ENCODE peak calls at places on chromosomes 2 and 18, in ten cellular contexts. One of them, this sample, is unnamed.

GRCh38 chr2:43082111-43082877 is 144.1 kb downstream of the ZFP36L2 start:
- DNase-seq in fibroblast of mammary gland: peak
- DNase-seq in type B pancreatic cell: no peak
- DNase-seq in sigmoid colon: no peak
- DNase-seq in T-helper 2 cell: no peak
- DNase-seq in amniotic stem cell: peak
- DNase-seq in stimulated activated naive CD8-positive, alpha-beta T cell treated with anti-CD3 and anti-CD28 coated beads, Interleukin-15, Interleukin-2, amounts not matched to agents 100 U/mL and 50 U/mL, for 24 hours: no peak
- DNase-seq in Calu3: no peak
- DNase-seq in activated CD8-positive, alpha-beta T cell treated with anti-CD3 and anti-CD28 coated beads, Interleukin-2, amount 10 ng/mL, durations not matched to agents 7 days and 5 days: no peak
- DNase-seq in globus pallidus: no peak
- DNase-seq in this sample: peak

GRCh38 chr18:74522635-74523548 is 11.4 kb upstream of the CNDP1 start:
- DNase-seq in fibroblast of mammary gland: no peak
- DNase-seq in type B pancreatic cell: no peak
- DNase-seq in sigmoid colon: peak
- DNase-seq in T-helper 2 cell: no peak
- DNase-seq in amniotic stem cell: no peak
- DNase-seq in stimulated activated naive CD8-positive, alpha-beta T cell treated with anti-CD3 and anti-CD28 coated beads, Interleukin-15, Interleukin-2, amounts not matched to agents 100 U/mL and 50 U/mL, for 24 hours: no peak
- DNase-seq in Calu3: no peak
- DNase-seq in activated CD8-positive, alpha-beta T cell treated with anti-CD3 and anti-CD28 coated beads, Interleukin-2, amount 10 ng/mL, durations not matched to agents 7 days and 5 days: no peak
- DNase-seq in globus pallidus: no peak
- DNase-seq in this sample: no peak

GRCh38 chr18:44682181-44682870 is 1.6 kb downstream of the SETBP1 start:
- DNase-seq in fibroblast of mammary gland: no peak
- DNase-seq in type B pancreatic cell: no peak
- DNase-seq in sigmoid colon: peak
- DNase-seq in T-helper 2 cell: no peak
- DNase-seq in amniotic stem cell: no peak
- DNase-seq in stimulated activated naive CD8-positive, alpha-beta T cell treated with anti-CD3 and anti-CD28 coated beads, Interleukin-15, Interleukin-2, amounts not matched to agents 100 U/mL and 50 U/mL, for 24 hours: no peak
- DNase-seq in Calu3: no peak
- DNase-seq in activated CD8-positive, alpha-beta T cell treated with anti-CD3 and anti-CD28 coated beads, Interleukin-2, amount 10 ng/mL, durations not matched to agents 7 days and 5 days: no peak
- DNase-seq in globus pallidus: no peak
- DNase-seq in this sample: peak

GRCh38 chr2:233404227-233404626 is 49.9 kb downstream of the DGKD start:
- DNase-seq in fibroblast of mammary gland: peak
- DNase-seq in type B pancreatic cell: no peak
- DNase-seq in sigmoid colon: no peak
- DNase-seq in T-helper 2 cell: no peak
- DNase-seq in amniotic stem cell: no peak
- DNase-seq in stimulated activated naive CD8-positive, alpha-beta T cell treated with anti-CD3 and anti-CD28 coated beads, Interleukin-15, Interleukin-2, amounts not matched to agents 100 U/mL and 50 U/mL, for 24 hours: peak
- DNase-seq in Calu3: peak
- DNase-seq in activated CD8-positive, alpha-beta T cell treated with anti-CD3 and anti-CD28 coated beads, Interleukin-2, amount 10 ng/mL, durations not matched to agents 7 days and 5 days: peak
- DNase-seq in globus pallidus: no peak
- DNase-seq in this sample: peak

GRCh38 chr2:239150125-239151011 is 250.5 kb downstream of the HDAC4 start:
- DNase-seq in fibroblast of mammary gland: no peak
- DNase-seq in type B pancreatic cell: peak
- DNase-seq in sigmoid colon: peak
- DNase-seq in T-helper 2 cell: no peak
- DNase-seq in amniotic stem cell: no peak
- DNase-seq in stimulated activated naive CD8-positive, alpha-beta T cell treated with anti-CD3 and anti-CD28 coated beads, Interleukin-15, Interleukin-2, amounts not matched to agents 100 U/mL and 50 U/mL, for 24 hours: no peak
- DNase-seq in Calu3: no peak
- DNase-seq in activated CD8-positive, alpha-beta T cell treated with anti-CD3 and anti-CD28 coated beads, Interleukin-2, amount 10 ng/mL, durations not matched to agents 7 days and 5 days: peak
- DNase-seq in globus pallidus: no peak
- DNase-seq in this sample: no peak

GRCh38 chr2:66581461-66582363 is 146.8 kb downstream of the MEIS1 start:
- DNase-seq in fibroblast of mammary gland: no peak
- DNase-seq in type B pancreatic cell: no peak
- DNase-seq in sigmoid colon: peak
- DNase-seq in T-helper 2 cell: no peak
- DNase-seq in amniotic stem cell: no peak
- DNase-seq in stimulated activated naive CD8-positive, alpha-beta T cell treated with anti-CD3 and anti-CD28 coated beads, Interleukin-15, Interleukin-2, amounts not matched to agents 100 U/mL and 50 U/mL, for 24 hours: no peak
- DNase-seq in Calu3: no peak
- DNase-seq in activated CD8-positive, alpha-beta T cell treated with anti-CD3 and anti-CD28 coated beads, Interleukin-2, amount 10 ng/mL, durations not matched to agents 7 days and 5 days: no peak
- DNase-seq in globus pallidus: no peak
- DNase-seq in this sample: peak

GRCh38 chr2:230713331-230714121 is 884 bp downstream of the CAB39 start:
- DNase-seq in fibroblast of mammary gland: no peak
- DNase-seq in type B pancreatic cell: peak
- DNase-seq in sigmoid colon: peak
- DNase-seq in T-helper 2 cell: peak
- DNase-seq in amniotic stem cell: no peak
- DNase-seq in stimulated activated naive CD8-positive, alpha-beta T cell treated with anti-CD3 and anti-CD28 coated beads, Interleukin-15, Interleukin-2, amounts not matched to agents 100 U/mL and 50 U/mL, for 24 hours: peak
- DNase-seq in Calu3: peak
- DNase-seq in activated CD8-positive, alpha-beta T cell treated with anti-CD3 and anti-CD28 coated beads, Interleukin-2, amount 10 ng/mL, durations not matched to agents 7 days and 5 days: peak
- DNase-seq in globus pallidus: peak
- DNase-seq in this sample: peak

GRCh38 chr2:102080451-102081054 is 62.0 kb upstream of the IL1R1 start:
- DNase-seq in fibroblast of mammary gland: peak
- DNase-seq in type B pancreatic cell: no peak
- DNase-seq in sigmoid colon: no peak
- DNase-seq in T-helper 2 cell: no peak
- DNase-seq in amniotic stem cell: no peak
- DNase-seq in stimulated activated naive CD8-positive, alpha-beta T cell treated with anti-CD3 and anti-CD28 coated beads, Interleukin-15, Interleukin-2, amounts not matched to agents 100 U/mL and 50 U/mL, for 24 hours: no peak
- DNase-seq in Calu3: no peak
- DNase-seq in activated CD8-positive, alpha-beta T cell treated with anti-CD3 and anti-CD28 coated beads, Interleukin-2, amount 10 ng/mL, durations not matched to agents 7 days and 5 days: no peak
- DNase-seq in globus pallidus: no peak
- DNase-seq in this sample: no peak

GRCh38 chr2:159053186-159054031 is 85.0 kb downstream of the TANC1 start:
- DNase-seq in fibroblast of mammary gland: peak
- DNase-seq in type B pancreatic cell: no peak
- DNase-seq in sigmoid colon: no peak
- DNase-seq in T-helper 2 cell: no peak
- DNase-seq in amniotic stem cell: peak
- DNase-seq in stimulated activated naive CD8-positive, alpha-beta T cell treated with anti-CD3 and anti-CD28 coated beads, Interleukin-15, Interleukin-2, amounts not matched to agents 100 U/mL and 50 U/mL, for 24 hours: no peak
- DNase-seq in Calu3: no peak
- DNase-seq in activated CD8-positive, alpha-beta T cell treated with anti-CD3 and anti-CD28 coated beads, Interleukin-2, amount 10 ng/mL, durations not matched to agents 7 days and 5 days: no peak
- DNase-seq in globus pallidus: no peak
- DNase-seq in this sample: no peak

GRCh38 chr2:119678021-119678656 is 862 bp upstream of the TMEM177 start:
- DNase-seq in fibroblast of mammary gland: no peak
- DNase-seq in type B pancreatic cell: peak
- DNase-seq in sigmoid colon: no peak
- DNase-seq in T-helper 2 cell: no peak
- DNase-seq in amniotic stem cell: no peak
- DNase-seq in stimulated activated naive CD8-positive, alpha-beta T cell treated with anti-CD3 and anti-CD28 coated beads, Interleukin-15, Interleukin-2, amounts not matched to agents 100 U/mL and 50 U/mL, for 24 hours: no peak
- DNase-seq in Calu3: peak
- DNase-seq in activated CD8-positive, alpha-beta T cell treated with anti-CD3 and anti-CD28 coated beads, Interleukin-2, amount 10 ng/mL, durations not matched to agents 7 days and 5 days: no peak
- DNase-seq in globus pallidus: no peak
- DNase-seq in this sample: no peak

GRCh38 chr2:37282746-37283145 is 41.9 kb downstream of the PRKD3 start:
- DNase-seq in fibroblast of mammary gland: no peak
- DNase-seq in type B pancreatic cell: no peak
- DNase-seq in sigmoid colon: no peak
- DNase-seq in T-helper 2 cell: no peak
- DNase-seq in amniotic stem cell: no peak
- DNase-seq in stimulated activated naive CD8-positive, alpha-beta T cell treated with anti-CD3 and anti-CD28 coated beads, Interleukin-15, Interleukin-2, amounts not matched to agents 100 U/mL and 50 U/mL, for 24 hours: no peak
- DNase-seq in Calu3: no peak
- DNase-seq in activated CD8-positive, alpha-beta T cell treated with anti-CD3 and anti-CD28 coated beads, Interleukin-2, amount 10 ng/mL, durations not matched to agents 7 days and 5 days: no peak
- DNase-seq in globus pallidus: no peak
- DNase-seq in this sample: no peak

GRCh38 chr2:80242355-80242910 is 62.1 kb downstream of the LRRTM1 start:
- DNase-seq in fibroblast of mammary gland: no peak
- DNase-seq in type B pancreatic cell: no peak
- DNase-seq in sigmoid colon: no peak
- DNase-seq in T-helper 2 cell: no peak
- DNase-seq in amniotic stem cell: no peak
- DNase-seq in stimulated activated naive CD8-positive, alpha-beta T cell treated with anti-CD3 and anti-CD28 coated beads, Interleukin-15, Interleukin-2, amounts not matched to agents 100 U/mL and 50 U/mL, for 24 hours: no peak
- DNase-seq in Calu3: no peak
- DNase-seq in activated CD8-positive, alpha-beta T cell treated with anti-CD3 and anti-CD28 coated beads, Interleukin-2, amount 10 ng/mL, durations not matched to agents 7 days and 5 days: no peak
- DNase-seq in globus pallidus: no peak
- DNase-seq in this sample: peak

GRCh38 chr2:98701230-98701629 is 29.7 kb downstream of the MGAT4A start:
- DNase-seq in fibroblast of mammary gland: peak
- DNase-seq in type B pancreatic cell: no peak
- DNase-seq in sigmoid colon: no peak
- DNase-seq in T-helper 2 cell: no peak
- DNase-seq in amniotic stem cell: no peak
- DNase-seq in stimulated activated naive CD8-positive, alpha-beta T cell treated with anti-CD3 and anti-CD28 coated beads, Interleukin-15, Interleukin-2, amounts not matched to agents 100 U/mL and 50 U/mL, for 24 hours: no peak
- DNase-seq in Calu3: no peak
- DNase-seq in activated CD8-positive, alpha-beta T cell treated with anti-CD3 and anti-CD28 coated beads, Interleukin-2, amount 10 ng/mL, durations not matched to agents 7 days and 5 days: no peak
- DNase-seq in globus pallidus: no peak
- DNase-seq in this sample: peak

GRCh38 chr2:83585250-83585649 is 873.8 kb downstream of the SUCLG1 start:
- DNase-seq in fibroblast of mammary gland: no peak
- DNase-seq in type B pancreatic cell: no peak
- DNase-seq in sigmoid colon: no peak
- DNase-seq in T-helper 2 cell: no peak
- DNase-seq in amniotic stem cell: no peak
- DNase-seq in stimulated activated naive CD8-positive, alpha-beta T cell treated with anti-CD3 and anti-CD28 coated beads, Interleukin-15, Interleukin-2, amounts not matched to agents 100 U/mL and 50 U/mL, for 24 hours: no peak
- DNase-seq in Calu3: no peak
- DNase-seq in activated CD8-positive, alpha-beta T cell treated with anti-CD3 and anti-CD28 coated beads, Interleukin-2, amount 10 ng/mL, durations not matched to agents 7 days and 5 days: no peak
- DNase-seq in globus pallidus: no peak
- DNase-seq in this sample: no peak

GRCh38 chr2:71990122-71990521 is 157.5 kb downstream of the CYP26B1 start:
- DNase-seq in fibroblast of mammary gland: no peak
- DNase-seq in type B pancreatic cell: no peak
- DNase-seq in sigmoid colon: no peak
- DNase-seq in T-helper 2 cell: no peak
- DNase-seq in amniotic stem cell: no peak
- DNase-seq in stimulated activated naive CD8-positive, alpha-beta T cell treated with anti-CD3 and anti-CD28 coated beads, Interleukin-15, Interleukin-2, amounts not matched to agents 100 U/mL and 50 U/mL, for 24 hours: no peak
- DNase-seq in Calu3: no peak
- DNase-seq in activated CD8-positive, alpha-beta T cell treated with anti-CD3 and anti-CD28 coated beads, Interleukin-2, amount 10 ng/mL, durations not matched to agents 7 days and 5 days: no peak
- DNase-seq in globus pallidus: no peak
- DNase-seq in this sample: no peak

GRCh38 chr2:45259144-45259543 is 249.9 kb upstream of the SIX2 start:
- DNase-seq in fibroblast of mammary gland: no peak
- DNase-seq in type B pancreatic cell: no peak
- DNase-seq in sigmoid colon: no peak
- DNase-seq in T-helper 2 cell: no peak
- DNase-seq in amniotic stem cell: no peak
- DNase-seq in stimulated activated naive CD8-positive, alpha-beta T cell treated with anti-CD3 and anti-CD28 coated beads, Interleukin-15, Interleukin-2, amounts not matched to agents 100 U/mL and 50 U/mL, for 24 hours: no peak
- DNase-seq in Calu3: peak
- DNase-seq in activated CD8-positive, alpha-beta T cell treated with anti-CD3 and anti-CD28 coated beads, Interleukin-2, amount 10 ng/mL, durations not matched to agents 7 days and 5 days: no peak
- DNase-seq in globus pallidus: no peak
- DNase-seq in this sample: no peak

GRCh38 chr2:205675861-205676516 is 6.3 kb upstream of the NRP2 start:
- DNase-seq in fibroblast of mammary gland: peak
- DNase-seq in type B pancreatic cell: no peak
- DNase-seq in sigmoid colon: no peak
- DNase-seq in T-helper 2 cell: no peak
- DNase-seq in amniotic stem cell: peak
- DNase-seq in stimulated activated naive CD8-positive, alpha-beta T cell treated with anti-CD3 and anti-CD28 coated beads, Interleukin-15, Interleukin-2, amounts not matched to agents 100 U/mL and 50 U/mL, for 24 hours: no peak
- DNase-seq in Calu3: peak
- DNase-seq in activated CD8-positive, alpha-beta T cell treated with anti-CD3 and anti-CD28 coated beads, Interleukin-2, amount 10 ng/mL, durations not matched to agents 7 days and 5 days: no peak
- DNase-seq in globus pallidus: peak
- DNase-seq in this sample: peak

GRCh38 chr2:71721362-71721665 is 268.0 kb downstream of the DYSF start:
- DNase-seq in fibroblast of mammary gland: peak
- DNase-seq in type B pancreatic cell: no peak
- DNase-seq in sigmoid colon: peak
- DNase-seq in T-helper 2 cell: no peak
- DNase-seq in amniotic stem cell: no peak
- DNase-seq in stimulated activated naive CD8-positive, alpha-beta T cell treated with anti-CD3 and anti-CD28 coated beads, Interleukin-15, Interleukin-2, amounts not matched to agents 100 U/mL and 50 U/mL, for 24 hours: no peak
- DNase-seq in Calu3: no peak
- DNase-seq in activated CD8-positive, alpha-beta T cell treated with anti-CD3 and anti-CD28 coated beads, Interleukin-2, amount 10 ng/mL, durations not matched to agents 7 days and 5 days: no peak
- DNase-seq in globus pallidus: no peak
- DNase-seq in this sample: peak

GRCh38 chr2:131026914-131027313 is 66.3 kb downstream of the FAM168B start:
- DNase-seq in fibroblast of mammary gland: no peak
- DNase-seq in type B pancreatic cell: no peak
- DNase-seq in sigmoid colon: no peak
- DNase-seq in T-helper 2 cell: no peak
- DNase-seq in amniotic stem cell: no peak
- DNase-seq in stimulated activated naive CD8-positive, alpha-beta T cell treated with anti-CD3 and anti-CD28 coated beads, Interleukin-15, Interleukin-2, amounts not matched to agents 100 U/mL and 50 U/mL, for 24 hours: no peak
- DNase-seq in Calu3: no peak
- DNase-seq in activated CD8-positive, alpha-beta T cell treated with anti-CD3 and anti-CD28 coated beads, Interleukin-2, amount 10 ng/mL, durations not matched to agents 7 days and 5 days: peak
- DNase-seq in globus pallidus: no peak
- DNase-seq in this sample: no peak

GRCh38 chr2:5052905-5053304 is 639.3 kb upstream of the SOX11 start:
- DNase-seq in fibroblast of mammary gland: no peak
- DNase-seq in type B pancreatic cell: no peak
- DNase-seq in sigmoid colon: no peak
- DNase-seq in T-helper 2 cell: no peak
- DNase-seq in amniotic stem cell: no peak
- DNase-seq in stimulated activated naive CD8-positive, alpha-beta T cell treated with anti-CD3 and anti-CD28 coated beads, Interleukin-15, Interleukin-2, amounts not matched to agents 100 U/mL and 50 U/mL, for 24 hours: no peak
- DNase-seq in Calu3: no peak
- DNase-seq in activated CD8-positive, alpha-beta T cell treated with anti-CD3 and anti-CD28 coated beads, Interleukin-2, amount 10 ng/mL, durations not matched to agents 7 days and 5 days: no peak
- DNase-seq in globus pallidus: no peak
- DNase-seq in this sample: no peak

GRCh38 chr18:65942854-65943253 is 192.0 kb downstream of the CDH7 start:
- DNase-seq in fibroblast of mammary gland: no peak
- DNase-seq in type B pancreatic cell: no peak
- DNase-seq in sigmoid colon: no peak
- DNase-seq in T-helper 2 cell: no peak
- DNase-seq in amniotic stem cell: no peak
- DNase-seq in stimulated activated naive CD8-positive, alpha-beta T cell treated with anti-CD3 and anti-CD28 coated beads, Interleukin-15, Interleukin-2, amounts not matched to agents 100 U/mL and 50 U/mL, for 24 hours: no peak
- DNase-seq in Calu3: no peak
- DNase-seq in activated CD8-positive, alpha-beta T cell treated with anti-CD3 and anti-CD28 coated beads, Interleukin-2, amount 10 ng/mL, durations not matched to agents 7 days and 5 days: no peak
- DNase-seq in globus pallidus: no peak
- DNase-seq in this sample: no peak

GRCh38 chr2:8547284-8548064 is 134.4 kb upstream of the ID2 start:
- DNase-seq in fibroblast of mammary gland: no peak
- DNase-seq in type B pancreatic cell: no peak
- DNase-seq in sigmoid colon: peak
- DNase-seq in T-helper 2 cell: no peak
- DNase-seq in amniotic stem cell: no peak
- DNase-seq in stimulated activated naive CD8-positive, alpha-beta T cell treated with anti-CD3 and anti-CD28 coated beads, Interleukin-15, Interleukin-2, amounts not matched to agents 100 U/mL and 50 U/mL, for 24 hours: no peak
- DNase-seq in Calu3: no peak
- DNase-seq in activated CD8-positive, alpha-beta T cell treated with anti-CD3 and anti-CD28 coated beads, Interleukin-2, amount 10 ng/mL, durations not matched to agents 7 days and 5 days: no peak
- DNase-seq in globus pallidus: no peak
- DNase-seq in this sample: no peak

GRCh38 chr2:213422211-213422610 is 137.9 kb downstream of the SPAG16 start:
- DNase-seq in fibroblast of mammary gland: no peak
- DNase-seq in type B pancreatic cell: no peak
- DNase-seq in sigmoid colon: no peak
- DNase-seq in T-helper 2 cell: no peak
- DNase-seq in amniotic stem cell: no peak
- DNase-seq in stimulated activated naive CD8-positive, alpha-beta T cell treated with anti-CD3 and anti-CD28 coated beads, Interleukin-15, Interleukin-2, amounts not matched to agents 100 U/mL and 50 U/mL, for 24 hours: no peak
- DNase-seq in Calu3: no peak
- DNase-seq in activated CD8-positive, alpha-beta T cell treated with anti-CD3 and anti-CD28 coated beads, Interleukin-2, amount 10 ng/mL, durations not matched to agents 7 days and 5 days: no peak
- DNase-seq in globus pallidus: no peak
- DNase-seq in this sample: no peak

GRCh38 chr2:55420901-55421300 is 1.2 kb upstream of the CCDC88A start:
- DNase-seq in fibroblast of mammary gland: no peak
- DNase-seq in type B pancreatic cell: no peak
- DNase-seq in sigmoid colon: no peak
- DNase-seq in T-helper 2 cell: no peak
- DNase-seq in amniotic stem cell: no peak
- DNase-seq in stimulated activated naive CD8-positive, alpha-beta T cell treated with anti-CD3 and anti-CD28 coated beads, Interleukin-15, Interleukin-2, amounts not matched to agents 100 U/mL and 50 U/mL, for 24 hours: no peak
- DNase-seq in Calu3: no peak
- DNase-seq in activated CD8-positive, alpha-beta T cell treated with anti-CD3 and anti-CD28 coated beads, Interleukin-2, amount 10 ng/mL, durations not matched to agents 7 days and 5 days: no peak
- DNase-seq in globus pallidus: peak
- DNase-seq in this sample: no peak

GRCh38 chr2:201188449-201188848 is 5.5 kb downstream of the CASP10 start:
- DNase-seq in fibroblast of mammary gland: no peak
- DNase-seq in type B pancreatic cell: no peak
- DNase-seq in sigmoid colon: no peak
- DNase-seq in T-helper 2 cell: no peak
- DNase-seq in amniotic stem cell: no peak
- DNase-seq in stimulated activated naive CD8-positive, alpha-beta T cell treated with anti-CD3 and anti-CD28 coated beads, Interleukin-15, Interleukin-2, amounts not matched to agents 100 U/mL and 50 U/mL, for 24 hours: no peak
- DNase-seq in Calu3: no peak
- DNase-seq in activated CD8-positive, alpha-beta T cell treated with anti-CD3 and anti-CD28 coated beads, Interleukin-2, amount 10 ng/mL, durations not matched to agents 7 days and 5 days: no peak
- DNase-seq in globus pallidus: no peak
- DNase-seq in this sample: no peak

GRCh38 chr2:56053679-56054078 is 130.1 kb upstream of the EFEMP1 start:
- DNase-seq in fibroblast of mammary gland: no peak
- DNase-seq in type B pancreatic cell: no peak
- DNase-seq in sigmoid colon: no peak
- DNase-seq in T-helper 2 cell: no peak
- DNase-seq in amniotic stem cell: no peak
- DNase-seq in stimulated activated naive CD8-positive, alpha-beta T cell treated with anti-CD3 and anti-CD28 coated beads, Interleukin-15, Interleukin-2, amounts not matched to agents 100 U/mL and 50 U/mL, for 24 hours: no peak
- DNase-seq in Calu3: no peak
- DNase-seq in activated CD8-positive, alpha-beta T cell treated with anti-CD3 and anti-CD28 coated beads, Interleukin-2, amount 10 ng/mL, durations not matched to agents 7 days and 5 days: no peak
- DNase-seq in globus pallidus: no peak
- DNase-seq in this sample: no peak

GRCh38 chr2:183070942-183071844 is 7.4 kb upstream of the DUSP19 start:
- DNase-seq in fibroblast of mammary gland: peak
- DNase-seq in type B pancreatic cell: no peak
- DNase-seq in sigmoid colon: no peak
- DNase-seq in T-helper 2 cell: no peak
- DNase-seq in amniotic stem cell: no peak
- DNase-seq in stimulated activated naive CD8-positive, alpha-beta T cell treated with anti-CD3 and anti-CD28 coated beads, Interleukin-15, Interleukin-2, amounts not matched to agents 100 U/mL and 50 U/mL, for 24 hours: peak
- DNase-seq in Calu3: peak
- DNase-seq in activated CD8-positive, alpha-beta T cell treated with anti-CD3 and anti-CD28 coated beads, Interleukin-2, amount 10 ng/mL, durations not matched to agents 7 days and 5 days: no peak
- DNase-seq in globus pallidus: no peak
- DNase-seq in this sample: peak

GRCh38 chr2:37711308-37711731 is 39.9 kb upstream of the CDC42EP3 start:
- DNase-seq in fibroblast of mammary gland: peak
- DNase-seq in type B pancreatic cell: no peak
- DNase-seq in sigmoid colon: no peak
- DNase-seq in T-helper 2 cell: no peak
- DNase-seq in amniotic stem cell: peak
- DNase-seq in stimulated activated naive CD8-positive, alpha-beta T cell treated with anti-CD3 and anti-CD28 coated beads, Interleukin-15, Interleukin-2, amounts not matched to agents 100 U/mL and 50 U/mL, for 24 hours: peak
- DNase-seq in Calu3: peak
- DNase-seq in activated CD8-positive, alpha-beta T cell treated with anti-CD3 and anti-CD28 coated beads, Interleukin-2, amount 10 ng/mL, durations not matched to agents 7 days and 5 days: peak
- DNase-seq in globus pallidus: no peak
- DNase-seq in this sample: no peak

This sample was measured in cardiac muscle cell.